ENCODE peak calls at places on chromosomes 12 and 14, in ten cellular contexts. One of them, this sample, is unnamed. For H3K27me3, the result is how much of the 10 kb centered on the place peaks cover.

GRCh38 chr12:7642876-7643309 is 22.8 kb downstream of the APOBEC1 start:
- DNase-seq in suprapubic skin: no peak
- DNase-seq in HL-60: peak
- DNase-seq in HCT116: peak
- DNase-seq in upper lobe of left lung: no peak
- DNase-seq in SK-N-SH: no peak
- DNase-seq in stomach: no peak
- DNase-seq in spleen: no peak
- DNase-seq in HepG2: peak
- DNase-seq in transverse colon: no peak
- DNase-seq in this sample: no peak

GRCh38 chr12:19712041-19712440 is 272.7 kb downstream of the AEBP2 start:
- DNase-seq in stomach: no peak
- DNase-seq in SK-N-SH: no peak
- DNase-seq in upper lobe of left lung: no peak
- DNase-seq in HCT116: peak
- DNase-seq in HepG2: no peak
- DNase-seq in spleen: no peak
- DNase-seq in HL-60: peak
- DNase-seq in suprapubic skin: no peak
- DNase-seq in transverse colon: no peak
- DNase-seq in this sample: no peak

GRCh38 chr12:106126441-106127288 is 12.1 kb downstream of the NUAK1 start:
- DNase-seq in upper lobe of left lung: no peak
- DNase-seq in SK-N-SH: no peak
- DNase-seq in HepG2: peak
- DNase-seq in HL-60: no peak
- DNase-seq in spleen: no peak
- DNase-seq in stomach: no peak
- DNase-seq in transverse colon: no peak
- DNase-seq in HCT116: no peak
- DNase-seq in suprapubic skin: no peak
- DNase-seq in this sample: peak

GRCh38 chr12:42143401-42144173 is 1.1 kb downstream of the GXYLT1 start:
- DNase-seq in stomach: no peak
- DNase-seq in HCT116: no peak
- DNase-seq in suprapubic skin: no peak
- DNase-seq in HepG2: no peak
- DNase-seq in transverse colon: no peak
- DNase-seq in SK-N-SH: peak
- DNase-seq in spleen: no peak
- DNase-seq in upper lobe of left lung: no peak
- DNase-seq in HL-60: no peak
- DNase-seq in this sample: peak

GRCh38 chr12:90062799-90063198 is 354.2 kb upstream of the ATP2B1 start:
- DNase-seq in upper lobe of left lung: no peak
- DNase-seq in spleen: no peak
- DNase-seq in HL-60: no peak
- DNase-seq in SK-N-SH: no peak
- DNase-seq in HCT116: peak
- DNase-seq in HepG2: peak
- DNase-seq in stomach: no peak
- DNase-seq in suprapubic skin: no peak
- DNase-seq in transverse colon: no peak
- DNase-seq in this sample: no peak

GRCh38 chr12:107655281-107656065 is 30.1 kb upstream of the PWP1 start:
- DNase-seq in HL-60: no peak
- DNase-seq in stomach: no peak
- DNase-seq in suprapubic skin: no peak
- DNase-seq in HCT116: no peak
- DNase-seq in spleen: no peak
- DNase-seq in SK-N-SH: peak
- DNase-seq in transverse colon: peak
- DNase-seq in HepG2: no peak
- DNase-seq in upper lobe of left lung: no peak
- DNase-seq in this sample: no peak

GRCh38 chr14:91231446-91231845 is 13.1 kb downstream of the GPR68 start:
- DNase-seq in stomach: no peak
- DNase-seq in SK-N-SH: no peak
- DNase-seq in transverse colon: no peak
- DNase-seq in upper lobe of left lung: no peak
- DNase-seq in spleen: no peak
- DNase-seq in suprapubic skin: no peak
- DNase-seq in HepG2: no peak
- DNase-seq in HL-60: peak
- DNase-seq in HCT116: no peak
- DNase-seq in this sample: no peak

GRCh38 chr12:29304388-29304787 is 76.6 kb downstream of the ERGIC2 start:
- DNase-seq in transverse colon: no peak
- DNase-seq in HepG2: no peak
- DNase-seq in HCT116: no peak
- DNase-seq in spleen: no peak
- DNase-seq in SK-N-SH: no peak
- DNase-seq in stomach: no peak
- DNase-seq in suprapubic skin: no peak
- DNase-seq in HL-60: no peak
- DNase-seq in upper lobe of left lung: no peak
- DNase-seq in this sample: no peak

GRCh38 chr12:92942905-92943304 is 13.8 kb upstream of the EEA1 start:
- DNase-seq in HCT116: no peak
- DNase-seq in transverse colon: no peak
- DNase-seq in SK-N-SH: no peak
- DNase-seq in stomach: no peak
- DNase-seq in upper lobe of left lung: no peak
- DNase-seq in suprapubic skin: no peak
- DNase-seq in HepG2: no peak
- DNase-seq in spleen: no peak
- DNase-seq in HL-60: no peak
- DNase-seq in this sample: peak

GRCh38 chr12:13582421-13582820 is 385.9 kb downstream of the EMP1 start:
- DNase-seq in HL-60: no peak
- DNase-seq in SK-N-SH: no peak
- DNase-seq in stomach: no peak
- DNase-seq in transverse colon: no peak
- DNase-seq in upper lobe of left lung: no peak
- DNase-seq in spleen: no peak
- DNase-seq in suprapubic skin: no peak
- DNase-seq in HepG2: no peak
- DNase-seq in HCT116: no peak
- DNase-seq in this sample: no peak

GRCh38 chr12:13583630-13584029 is 387.1 kb downstream of the EMP1 start:
- DNase-seq in transverse colon: no peak
- DNase-seq in HepG2: no peak
- DNase-seq in HL-60: no peak
- DNase-seq in spleen: no peak
- DNase-seq in stomach: no peak
- DNase-seq in HCT116: no peak
- DNase-seq in upper lobe of left lung: no peak
- DNase-seq in SK-N-SH: no peak
- DNase-seq in suprapubic skin: no peak
- DNase-seq in this sample: no peak

GRCh38 chr12:13586361-13586760 is 389.8 kb downstream of the EMP1 start:
- DNase-seq in upper lobe of left lung: no peak
- DNase-seq in SK-N-SH: no peak
- DNase-seq in HL-60: no peak
- DNase-seq in stomach: no peak
- DNase-seq in transverse colon: no peak
- DNase-seq in HepG2: no peak
- DNase-seq in HCT116: no peak
- DNase-seq in suprapubic skin: no peak
- DNase-seq in spleen: no peak
- DNase-seq in this sample: no peak

GRCh38 chr12:13576935-13577334 is 380.4 kb downstream of the EMP1 start:
- DNase-seq in stomach: no peak
- DNase-seq in suprapubic skin: no peak
- DNase-seq in HCT116: no peak
- DNase-seq in HepG2: no peak
- DNase-seq in HL-60: no peak
- DNase-seq in spleen: no peak
- DNase-seq in transverse colon: no peak
- DNase-seq in SK-N-SH: no peak
- DNase-seq in upper lobe of left lung: no peak
- DNase-seq in this sample: no peak

GRCh38 chr12:13581031-13581430 is 384.5 kb downstream of the EMP1 start:
- DNase-seq in suprapubic skin: no peak
- DNase-seq in spleen: no peak
- DNase-seq in transverse colon: no peak
- DNase-seq in stomach: no peak
- DNase-seq in upper lobe of left lung: no peak
- DNase-seq in HCT116: peak
- DNase-seq in SK-N-SH: no peak
- DNase-seq in HepG2: no peak
- DNase-seq in HL-60: no peak
- DNase-seq in this sample: no peak
- H3K27me3 ChIP-seq in suprapubic skin: under half
- H3K27me3 ChIP-seq in spleen: under half
- H3K27me3 ChIP-seq in transverse colon: under half
- H3K27me3 ChIP-seq in stomach: under half
- H3K27me3 ChIP-seq in upper lobe of left lung: under half
- H3K27me3 ChIP-seq in HCT116: under half
- H3K27me3 ChIP-seq in SK-N-SH: under half
- H3K27me3 ChIP-seq in HepG2: under half
- H3K27me3 ChIP-seq in HL-60: under half
- H3K27me3 ChIP-seq in this sample: under half

DNA sequence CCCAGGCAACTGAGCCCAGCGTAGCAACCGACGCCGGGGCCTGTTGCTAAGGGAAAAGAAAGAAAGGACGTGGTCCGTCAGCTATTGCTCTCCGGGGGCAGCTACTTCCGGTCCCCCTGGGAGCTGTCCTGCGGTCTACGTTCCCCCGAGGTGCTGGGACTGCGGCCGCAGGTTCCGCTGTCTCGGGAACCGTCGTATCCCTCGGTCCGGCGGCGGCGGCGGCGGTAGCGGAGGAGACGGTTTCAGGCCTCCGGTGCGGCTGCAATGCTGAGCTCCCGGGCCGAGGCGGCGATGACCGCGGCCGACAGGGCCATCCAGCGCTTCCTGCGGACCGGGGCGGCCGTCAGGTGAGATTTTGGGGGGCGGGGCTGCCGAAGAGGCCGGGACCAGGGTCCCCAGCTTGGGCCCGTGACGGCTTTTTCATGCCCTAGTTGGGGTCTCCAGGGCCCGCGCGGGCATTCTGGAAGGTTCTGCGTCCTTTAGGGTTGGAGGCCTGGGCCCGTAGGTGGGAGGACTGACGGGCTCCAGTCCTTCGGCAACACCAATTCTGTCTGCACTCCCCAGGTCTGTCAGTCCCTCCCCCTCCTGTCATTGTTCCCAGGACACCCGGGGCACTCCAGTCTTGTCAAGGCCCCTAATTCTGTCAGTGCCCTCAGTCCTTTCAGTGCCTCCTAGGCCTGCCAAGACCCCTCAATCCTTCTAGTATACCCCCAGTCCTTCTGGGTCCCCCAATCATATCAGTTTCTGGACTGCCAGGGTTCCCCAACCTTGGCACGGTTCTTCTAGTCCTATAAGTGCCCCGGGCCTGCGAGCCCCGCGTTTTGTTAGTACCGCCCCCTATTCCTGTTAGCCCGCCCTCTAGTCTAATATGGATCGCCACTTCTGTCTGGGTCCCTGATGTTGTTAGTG is at the start of gene USP30:
- DNase-seq in stomach: peak
- DNase-seq in HepG2: peak
- DNase-seq in HL-60: peak
- DNase-seq in spleen: peak
- DNase-seq in SK-N-SH: peak
- DNase-seq in transverse colon: peak
- DNase-seq in suprapubic skin: peak
- DNase-seq in upper lobe of left lung: peak
- DNase-seq in HCT116: peak
- DNase-seq in this sample: peak
- TF ChIP-seq POLR2AphosphoS5 in stomach: peak
- TF ChIP-seq POLR2AphosphoS5 in HepG2: peak
- TF ChIP-seq POLR2AphosphoS5 in HL-60: peak
- TF ChIP-seq POLR2AphosphoS5 in spleen: peak
- TF ChIP-seq POLR2AphosphoS5 in SK-N-SH: peak
- TF ChIP-seq POLR2AphosphoS5 in transverse colon: peak
- TF ChIP-seq POLR2AphosphoS5 in suprapubic skin: peak
- TF ChIP-seq POLR2AphosphoS5 in upper lobe of left lung: peak
- TF ChIP-seq POLR2AphosphoS5 in HCT116: peak
- TF ChIP-seq POLR2AphosphoS5 in this sample: peak

DNA sequence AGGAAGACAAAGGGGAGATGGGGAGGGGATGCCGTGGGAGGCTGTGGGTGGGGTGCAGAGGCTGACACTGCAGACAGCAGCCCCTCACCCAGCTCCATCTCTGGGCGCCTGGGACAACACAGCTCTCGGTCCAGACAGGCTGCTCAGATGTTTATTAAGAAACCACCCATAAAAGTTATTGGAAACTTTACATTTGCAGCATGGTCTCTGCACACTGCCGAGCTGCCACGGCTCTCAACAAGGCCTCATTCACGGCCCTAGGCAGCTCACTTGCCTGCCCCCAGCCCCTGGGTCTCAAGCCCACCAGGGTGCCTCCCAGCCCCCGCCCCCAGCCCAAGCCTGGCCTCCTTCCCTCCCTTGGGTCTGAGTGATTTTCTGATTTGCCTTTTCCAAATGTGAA is 21.0 kb upstream of the COL2A1 start:
- DNase-seq in stomach: no peak
- DNase-seq in spleen: no peak
- DNase-seq in suprapubic skin: no peak
- DNase-seq in HCT116: no peak
- DNase-seq in upper lobe of left lung: no peak
- DNase-seq in SK-N-SH: no peak
- DNase-seq in HepG2: no peak
- DNase-seq in HL-60: no peak
- DNase-seq in transverse colon: no peak
- DNase-seq in this sample: no peak
- H3K27me3 ChIP-seq in stomach: under half
- H3K27me3 ChIP-seq in spleen: under half
- H3K27me3 ChIP-seq in suprapubic skin: under half
- H3K27me3 ChIP-seq in HCT116: under half
- H3K27me3 ChIP-seq in upper lobe of left lung: under half
- H3K27me3 ChIP-seq in SK-N-SH: under half
- H3K27me3 ChIP-seq in HepG2: under half
- H3K27me3 ChIP-seq in HL-60: under half
- H3K27me3 ChIP-seq in transverse colon: under half
- H3K27me3 ChIP-seq in this sample: under half

DNA sequence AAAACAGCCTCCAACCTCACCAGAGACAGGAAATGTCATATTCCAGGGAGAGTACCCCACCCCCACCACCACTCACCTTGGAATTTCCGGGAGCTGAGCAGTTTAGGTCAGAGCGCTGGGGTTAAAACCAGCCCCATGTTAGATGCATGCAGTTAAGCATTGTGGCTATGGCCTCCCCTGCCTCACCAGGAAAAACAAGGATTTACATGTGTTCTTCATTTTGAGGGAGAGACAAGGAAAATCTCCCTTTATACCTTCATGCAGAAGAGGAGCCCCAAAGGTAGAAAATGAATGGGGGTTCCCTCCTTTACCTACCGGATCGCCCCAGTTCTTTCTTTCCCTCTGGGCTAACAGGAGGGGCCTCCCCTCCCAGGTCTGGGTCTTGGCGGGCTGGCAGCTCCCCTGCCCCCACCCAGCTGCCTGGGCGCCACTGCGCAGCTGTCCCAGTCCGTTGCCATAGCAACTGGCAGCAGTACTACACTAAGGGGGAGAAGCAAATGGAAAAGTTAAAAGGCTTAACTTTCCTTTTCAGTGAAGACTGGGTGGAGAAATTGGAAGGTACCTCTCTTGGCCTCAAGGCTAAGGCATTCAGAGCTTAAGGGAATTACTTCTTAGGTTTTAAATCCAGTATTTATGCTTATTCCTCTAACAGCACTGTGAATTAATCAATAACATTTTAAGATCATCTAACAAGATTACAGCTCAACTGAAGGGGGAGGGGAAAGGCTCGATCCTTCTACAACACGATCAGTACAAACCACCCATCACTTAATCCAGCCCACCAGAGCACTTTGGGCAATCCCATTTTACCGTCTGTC is 20.5 kb downstream of the CBX5 start:
- DNase-seq in HL-60: no peak
- DNase-seq in HepG2: no peak
- DNase-seq in upper lobe of left lung: peak
- DNase-seq in spleen: peak
- DNase-seq in SK-N-SH: peak
- DNase-seq in stomach: peak
- DNase-seq in HCT116: peak
- DNase-seq in suprapubic skin: no peak
- DNase-seq in transverse colon: peak
- DNase-seq in this sample: peak
- TF ChIP-seq POLR2AphosphoS5 in HL-60: no peak
- TF ChIP-seq POLR2AphosphoS5 in HepG2: no peak
- TF ChIP-seq POLR2AphosphoS5 in upper lobe of left lung: no peak
- TF ChIP-seq POLR2AphosphoS5 in spleen: peak
- TF ChIP-seq POLR2AphosphoS5 in SK-N-SH: peak
- TF ChIP-seq POLR2AphosphoS5 in stomach: no peak
- TF ChIP-seq POLR2AphosphoS5 in HCT116: peak
- TF ChIP-seq POLR2AphosphoS5 in suprapubic skin: no peak
- TF ChIP-seq POLR2AphosphoS5 in transverse colon: peak
- TF ChIP-seq POLR2AphosphoS5 in this sample: no peak